ENCODE peak calls at places on chromosomes 7 and 10, in seven cellular contexts. W is activated CD4-positive, alpha-beta T cell treated with anti-CD3 and anti-CD28 coated beads, Interleukin-2, amount 50 U/mL, for 24 hours; P is MM.1S; J is mesenteric fat pad; I is C1 segment of cervical spinal cord; V is AML-193; M is stimulated activated CD8-positive, alpha-beta memory T cell treated with anti-CD3 and anti-CD28 coated beads, Interleukin-12 subunit alpha, Interleukin-12 subunit beta, amount 100 ng/mL, for 1 hour. F is an unnamed sample.

GRCh38 chr10:103416436-103417147 is 20.2 kb downstream of the PDCD11 start:
- DNase-seq in M (peak), P (peak), V (peak), J (no peak), I (no peak), W (no peak), F (no peak)

GRCh38 chr10:5594271-5595036 is 69.7 kb downstream of the CALML3 start:
- DNase-seq in P (no peak), J (no peak), W (no peak), M (no peak), I (no peak), V (no peak), F (no peak)

GRCh38 chr10:35424680-35425285 is 88.5 kb downstream of the CCNY start:
- DNase-seq in J (no peak), P (no peak), W (no peak), V (no peak), M (no peak), I (no peak), F (no peak)

GRCh38 chr7:7738622-7739021 is 20.2 kb upstream of the RPA3 start:
- DNase-seq in M (no peak), W (no peak), V (no peak), P (no peak), I (no peak), J (no peak), F (no peak)

GRCh38 chr10:93266858-93267257 is 193.2 kb downstream of the CYP26A1 start:
- DNase-seq in W (no peak), J (no peak), P (no peak), V (no peak), M (no peak), I (no peak), F (no peak)

GRCh38 chr7:70807650-70808049 is 324.3 kb upstream of the GALNT17 start:
- DNase-seq in M (no peak), V (no peak), J (no peak), W (no peak), I (no peak), P (no peak), F (no peak)

GRCh38 chr7:157668221-157668883 is 331.5 kb downstream of the DNAJB6 start:
- DNase-seq in J (no peak), P (no peak), I (no peak), M (no peak), W (no peak), V (peak), F (no peak)

GRCh38 chr10:58576736-58577366 is 64.2 kb downstream of the BICC1 start:
- DNase-seq in V (no peak), J (no peak), P (no peak), I (no peak), M (no peak), W (no peak), F (no peak)

GRCh38 chr10:15642095-15642494 is 77.6 kb downstream of the ITGA8 start:
- DNase-seq in I (no peak), W (no peak), V (no peak), P (no peak), J (no peak), M (no peak), F (no peak)

GRCh38 chr10:62402503-62402902 is 28.3 kb downstream of the ZNF365 start:
- DNase-seq in V (no peak), W (no peak), M (no peak), J (no peak), P (no peak), I (no peak), F (no peak)

GRCh38 chr7:151715661-151716338 is 161.1 kb downstream of the PRKAG2 start:
- DNase-seq in V (no peak), W (no peak), J (no peak), I (no peak), P (no peak), M (no peak), F (no peak)

GRCh38 chr7:139452948-139453672 is 30.4 kb downstream of the KLRG2 start:
- DNase-seq in P (no peak), W (no peak), I (no peak), M (no peak), J (no peak), V (no peak), F (no peak)

GRCh38 chr10:71390921-71391690 is 5.6 kb upstream of the CDH23 start:
- DNase-seq in W (no peak), I (no peak), V (no peak), M (no peak), J (no peak), P (no peak), F (no peak)

GRCh38 chr7:158160199-158160598 is 427.4 kb downstream of the PTPRN2 start:
- DNase-seq in P (no peak), M (no peak), J (no peak), I (no peak), W (no peak), V (no peak), F (no peak)